ENCODE peak calls at places on chromosomes 11 and 22, in eight cellular contexts. I is ovary, X is SJSA1, K is AG04450, Z is endothelial cell of umbilical vein, Q is adrenal gland, T is IMR-90, H is pancreas. Y is an unnamed sample.

GRCh38 chr11:119318240-119319135 is 1.6 kb upstream of the MCAM start:
- DNase-seq in T (peak; percentile 81), Z (peak; percentile 81), X (peak; percentile 8), I (no peak), H (no peak), Q (peak; percentile 53), K (no peak), Y (peak; percentile 60)

GRCh38 chr11:114553642-114554041 is 6.0 kb downstream of the NXPE1 start:
- DNase-seq in I (no peak), Z (no peak), Q (no peak), T (peak; percentile 19), X (no peak), H (no peak), K (no peak), Y (no peak)

GRCh38 chr22:48248901-48249455 is 1486.5 kb downstream of the TBC1D22A start:
- DNase-seq in Z (no peak), I (no peak), H (no peak), Q (no peak), X (no peak), T (no peak), K (no peak), Y (no peak)

GRCh38 chr11:44484211-44484610 is 81.3 kb upstream of the CD82 start:
- DNase-seq in Z (peak; percentile 12), T (peak; percentile 5), I (no peak), X (peak; percentile 21), Q (peak; percentile 26), H (no peak), K (no peak), Y (peak; percentile 18)

GRCh38 chr11:46936138-46937110 is at the start of gene CSTPP1:
- DNase-seq in H (peak; percentile 97), T (peak; percentile 92), K (peak; percentile 86), X (peak; percentile 78), Q (peak; percentile 96), I (peak; percentile 93), Z (peak; percentile 84), Y (peak; percentile 97)

GRCh38 chr11:119067371-119068222 is at the start of gene VPS11:
- DNase-seq in H (peak; percentile 98), I (peak; percentile 97), Q (peak; percentile 98), T (peak; percentile 96), X (peak; percentile 70), Z (peak; percentile 95), K (peak; percentile 92), Y (peak; percentile 98)

GRCh38 chr11:71962428-71963038 is 33.7 kb downstream of the RNF121 start:
- DNase-seq in T (peak; percentile 65), K (peak; percentile 13), Z (peak; percentile 76), Q (no peak), X (peak; percentile 68), H (no peak), I (no peak), Y (no peak)

GRCh38 chr22:24768537-24769374 is 5.8 kb downstream of the PIWIL3 start:
- DNase-seq in K (peak; percentile 32), T (peak; percentile 76), Q (peak; percentile 86), Z (peak; percentile 49), I (peak; percentile 47), H (peak; percentile 66), X (peak; percentile 23), Y (peak; percentile 69)

GRCh38 chr11:128297805-128298204 is 289.6 kb downstream of the ETS1 start:
- DNase-seq in K (no peak), Z (no peak), Q (no peak), H (no peak), T (no peak), I (no peak), X (no peak), Y (no peak)

GRCh38 chr11:112928136-112928535 is 33.1 kb upstream of the NCAM1 start:
- DNase-seq in Q (no peak), T (no peak), X (no peak), H (no peak), I (no peak), Z (no peak), K (no peak), Y (no peak)

GRCh38 chr11:129644326-129644725 is 171.3 kb upstream of the TMEM45B start:
- DNase-seq in Z (no peak), H (no peak), X (no peak), Q (no peak), K (no peak), I (no peak), T (no peak), Y (no peak)

GRCh38 chr22:33247758-33248157 is 189.6 kb upstream of the SYN3 start:
- DNase-seq in Q (no peak), Z (no peak), H (no peak), I (no peak), K (no peak), T (no peak), X (no peak), Y (no peak)

GRCh38 chr11:2775626-2776350 is 76.0 kb upstream of the KCNQ1OT1 start:
- DNase-seq in H (peak; percentile 28), Z (no peak), X (no peak), K (no peak), Q (peak; percentile 20), I (peak; percentile 14), T (no peak), Y (no peak)

GRCh38 chr22:46578824-46579561 is 41.2 kb upstream of the GRAMD4 start:
- DNase-seq in X (no peak), I (no peak), Q (no peak), T (peak; percentile 40), K (no peak), Z (no peak), H (peak; percentile 69), Y (peak; percentile 83)

GRCh38 chr11:66227700-66228099 is 40.7 kb upstream of the RAB1B start:
- DNase-seq in K (no peak), Z (no peak), I (no peak), T (no peak), H (no peak), X (no peak), Q (no peak), Y (no peak)

GRCh38 chr11:134164490-134165370 is 59.0 kb downstream of the NCAPD3 start:
- DNase-seq in I (no peak), T (no peak), X (no peak), H (no peak), Q (no peak), Z (no peak), K (no peak), Y (no peak)

GRCh38 chr11:20010106-20010860 is 150.0 kb downstream of the DBX1 start:
- DNase-seq in T (no peak), X (no peak), H (no peak), I (no peak), K (no peak), Z (no peak), Q (no peak), Y (no peak)

GRCh38 chr11:22807391-22807790 is 22.2 kb downstream of the SVIP start:
- DNase-seq in I (no peak), Z (peak; percentile 75), H (no peak), T (no peak), Q (no peak), X (no peak), K (no peak), Y (no peak)

GRCh38 chr11:63520606-63521170 is 14.8 kb downstream of the LGALS12 start:
- DNase-seq in Q (no peak), Z (no peak), X (no peak), T (peak; percentile 17), I (no peak), H (no peak), K (no peak), Y (no peak)

GRCh38 chr11:47272706-47273105 is 2.8 kb downstream of the MADD start:
- DNase-seq in Q (no peak), X (no peak), K (no peak), I (no peak), H (no peak), T (peak; percentile 30), Z (no peak), Y (no peak)

GRCh38 chr11:77130763-77131513 is 2.9 kb downstream of the MYO7A start:
- DNase-seq in X (no peak), K (no peak), Q (peak; percentile 91), Z (no peak), H (peak; percentile 79), T (peak; percentile 27), I (peak; percentile 90), Y (no peak)

GRCh38 chr22:21939392-21940319 is 13.0 kb downstream of the PPM1F start:
- DNase-seq in H (no peak), T (no peak), X (no peak), I (no peak), K (no peak), Q (no peak), Z (peak; percentile 38), Y (no peak)

GRCh38 chr11:134562941-134563471 is 151.0 kb upstream of the B3GAT1 start:
- DNase-seq in Z (no peak), X (no peak), K (no peak), I (no peak), T (no peak), H (no peak), Q (peak; percentile 5), Y (no peak)

GRCh38 chr11:20671856-20672546 is 2.6 kb downstream of the NELL1 start:
- DNase-seq in T (no peak), X (no peak), I (no peak), H (no peak), Q (no peak), Z (no peak), K (no peak), Y (no peak)

GRCh38 chr11:130050272-130050671 is 19.4 kb upstream of the APLP2 start:
- DNase-seq in X (no peak), K (no peak), T (peak; percentile 58), Q (no peak), Z (no peak), H (no peak), I (no peak), Y (no peak)

GRCh38 chr11:14541180-14541579 is 21.0 kb upstream of the PSMA1 start:
- DNase-seq in I (peak; percentile 32), T (no peak), K (no peak), Q (peak; percentile 29), H (no peak), X (no peak), Z (no peak), Y (no peak)
- H3K27ac ChIP-seq in I (no peak overlapping the region), T (no peak overlapping the region), K (no peak overlapping the region), Q (no peak overlapping the region), H (no peak overlapping the region), X (no peak overlapping the region), Z (no peak overlapping the region), Y (peak overlapping the region; percentile 22)

GRCh38 chr11:57316017-57316416 is 8.7 kb downstream of the TNKS1BP1 start:
- DNase-seq in T (no peak), Q (no peak), K (no peak), H (peak; percentile 15), X (no peak), Z (no peak), I (no peak), Y (no peak)
- H3K27ac ChIP-seq in T (peak overlapping the region; percentile 56), Q (peak overlapping the region; percentile 11), K (no peak overlapping the region), H (peak overlapping the region; percentile 51), X (peak overlapping the region; percentile 40), Z (no peak overlapping the region), I (peak overlapping the region; percentile 42), Y (peak overlapping the region; percentile 22)

GRCh38 chr22:38872831-38873248 is 824 bp upstream of the CBX6 start:
- DNase-seq in X (no peak), K (no peak), T (peak; percentile 32), I (peak; percentile 79), H (peak; percentile 72), Q (peak; percentile 75), Z (peak; percentile 34), Y (no peak)
- H3K27ac ChIP-seq in X (no peak overlapping the region), K (peak overlapping the region; percentile 88), T (peak overlapping the region; percentile 95), I (peak overlapping the region; percentile 95), H (peak overlapping the region; percentile 89), Q (peak overlapping the region; percentile 88), Z (no peak overlapping the region), Y (peak overlapping the region; percentile 90)

DNA sequence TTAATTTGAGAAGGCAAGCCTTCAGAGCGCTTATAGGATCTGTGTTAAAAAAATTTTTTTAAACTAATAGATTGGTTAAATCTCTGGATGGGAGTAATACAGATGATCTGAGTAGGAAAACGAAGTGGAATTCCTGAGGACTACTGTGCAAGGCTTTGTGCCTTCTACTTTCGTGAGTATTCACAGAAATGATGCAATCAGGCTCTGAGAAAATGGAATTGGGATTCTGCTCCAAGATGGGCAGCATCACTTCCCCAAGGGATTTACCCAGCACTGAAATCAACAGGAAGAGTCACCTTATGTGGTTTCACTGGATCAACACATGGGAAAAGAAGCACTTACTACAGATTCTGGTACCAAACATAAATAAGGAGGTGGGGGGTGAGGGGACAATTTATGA is 12.5 kb downstream of the KMT5B start:
- DNase-seq in H (no peak), X (no peak), Q (no peak), I (no peak), T (peak; percentile 81), Z (no peak), K (no peak), Y (no peak)
- H3K27ac ChIP-seq in H (no peak overlapping the region), X (no peak overlapping the region), Q (no peak overlapping the region), I (no peak overlapping the region), T (no peak overlapping the region), Z (no peak overlapping the region), K (no peak overlapping the region), Y (no peak overlapping the region)

Y was measured in small intestine.